ENCODE peak calls at places on chromosomes 16 and 17, in five cellular contexts. One of them, this sample, is unnamed.

GRCh38 chr17:47857551-47858410 is 6.8 kb upstream of the SP6 start:
- DNase-seq in GM12878: no peak
- DNase-seq in K562: no peak
- DNase-seq in SK-N-SH: no peak
- DNase-seq in HCT116: no peak
- DNase-seq in this sample: no peak

GRCh38 chr17:79936661-79937434 is 97.6 kb upstream of the CBX4 start:
- DNase-seq in GM12878: no peak
- DNase-seq in K562: no peak
- DNase-seq in SK-N-SH: no peak
- DNase-seq in HCT116: no peak
- DNase-seq in this sample: no peak

GRCh38 chr17:21378553-21378952 is 2.4 kb downstream of the KCNJ12 start:
- DNase-seq in GM12878: no peak
- DNase-seq in K562: no peak
- DNase-seq in SK-N-SH: no peak
- DNase-seq in HCT116: no peak
- DNase-seq in this sample: no peak

GRCh38 chr17:8572767-8573166 is 57.8 kb downstream of the MYH10 start:
- DNase-seq in GM12878: no peak
- DNase-seq in K562: no peak
- DNase-seq in SK-N-SH: no peak
- DNase-seq in HCT116: no peak
- DNase-seq in this sample: no peak

GRCh38 chr16:48022496-48022895 is 133.3 kb downstream of the ABCC12 start:
- DNase-seq in GM12878: no peak
- DNase-seq in K562: no peak
- DNase-seq in SK-N-SH: no peak
- DNase-seq in HCT116: no peak
- DNase-seq in this sample: no peak

GRCh38 chr17:68627956-68628355 is 26.8 kb upstream of the FAM20A start:
- DNase-seq in GM12878: no peak
- DNase-seq in K562: no peak
- DNase-seq in SK-N-SH: no peak
- DNase-seq in HCT116: no peak
- DNase-seq in this sample: no peak

GRCh38 chr17:43475494-43476089 is 8.2 kb upstream of the DHX8 start:
- DNase-seq in GM12878: no peak
- DNase-seq in K562: no peak
- DNase-seq in SK-N-SH: no peak
- DNase-seq in HCT116: no peak
- DNase-seq in this sample: no peak

GRCh38 chr17:51046527-51047384 is 73.9 kb downstream of the SPAG9 start:
- DNase-seq in GM12878: no peak
- DNase-seq in K562: peak; percentile 18
- DNase-seq in SK-N-SH: peak; percentile 84
- DNase-seq in HCT116: no peak
- DNase-seq in this sample: peak; percentile 13

GRCh38 chr17:78682363-78682762 is 99.7 kb downstream of the CYTH1 start:
- DNase-seq in GM12878: no peak
- DNase-seq in K562: no peak
- DNase-seq in SK-N-SH: no peak
- DNase-seq in HCT116: no peak
- DNase-seq in this sample: no peak

GRCh38 chr17:51263001-51263400 is 2.7 kb downstream of the UTP18 start:
- DNase-seq in GM12878: no peak
- DNase-seq in K562: no peak
- DNase-seq in SK-N-SH: no peak
- DNase-seq in HCT116: no peak
- DNase-seq in this sample: no peak

GRCh38 chr16:53881371-53881770 is 177.4 kb downstream of the FTO start:
- DNase-seq in GM12878: no peak
- DNase-seq in K562: peak; percentile 7
- DNase-seq in SK-N-SH: no peak
- DNase-seq in HCT116: peak; percentile 44
- DNase-seq in this sample: peak; percentile 87

GRCh38 chr16:11687606-11688519 is 19.6 kb downstream of the SNN start:
- DNase-seq in GM12878: no peak
- DNase-seq in K562: no peak
- DNase-seq in SK-N-SH: no peak
- DNase-seq in HCT116: no peak
- DNase-seq in this sample: no peak

GRCh38 chr17:50149425-50150353 is 788 bp downstream of the PPP1R9B start:
- DNase-seq in GM12878: no peak
- DNase-seq in K562: peak; percentile 77
- DNase-seq in SK-N-SH: peak; percentile 84
- DNase-seq in HCT116: no peak
- DNase-seq in this sample: no peak

GRCh38 chr16:57041182-57042156 is 50.9 kb upstream of the CPNE2 start:
- DNase-seq in GM12878: peak; percentile 79
- DNase-seq in K562: no peak
- DNase-seq in SK-N-SH: no peak
- DNase-seq in HCT116: no peak
- DNase-seq in this sample: no peak

GRCh38 chr16:23679986-23680336 is 1.3 kb downstream of the PLK1 start:
- DNase-seq in GM12878: no peak
- DNase-seq in K562: no peak
- DNase-seq in SK-N-SH: no peak
- DNase-seq in HCT116: no peak
- DNase-seq in this sample: no peak

GRCh38 chr17:68435876-68436842 is 21.1 kb downstream of the WIPI1 start:
- DNase-seq in GM12878: no peak
- DNase-seq in K562: peak; percentile 87
- DNase-seq in SK-N-SH: peak; percentile 80
- DNase-seq in HCT116: peak; percentile 66
- DNase-seq in this sample: peak; percentile 79

GRCh38 chr17:76076100-76076764 is 1.7 kb downstream of the GALR2 start:
- DNase-seq in GM12878: no peak
- DNase-seq in K562: no peak
- DNase-seq in SK-N-SH: peak; percentile 64
- DNase-seq in HCT116: no peak
- DNase-seq in this sample: no peak

GRCh38 chr16:27363797-27364196 is 38.2 kb upstream of the IL21R start:
- DNase-seq in GM12878: no peak
- DNase-seq in K562: no peak
- DNase-seq in SK-N-SH: no peak
- DNase-seq in HCT116: no peak
- DNase-seq in this sample: no peak

GRCh38 chr17:82932146-82933005 is 92.6 kb upstream of the ZNF750 start:
- DNase-seq in GM12878: no peak
- DNase-seq in K562: no peak
- DNase-seq in SK-N-SH: no peak
- DNase-seq in HCT116: no peak
- DNase-seq in this sample: no peak

GRCh38 chr17:14302421-14303099 is 1.7 kb downstream of the HS3ST3B1 start:
- DNase-seq in GM12878: no peak
- DNase-seq in K562: peak; percentile 83
- DNase-seq in SK-N-SH: peak; percentile 92
- DNase-seq in HCT116: peak; percentile 41
- DNase-seq in this sample: peak; percentile 48

GRCh38 chr17:60161598-60162330 is 12.0 kb downstream of the CA4 start:
- DNase-seq in GM12878: no peak
- DNase-seq in K562: peak; percentile 55
- DNase-seq in SK-N-SH: peak; percentile 73
- DNase-seq in HCT116: no peak
- DNase-seq in this sample: no peak

GRCh38 chr16:1343428-1344242 is 8.0 kb downstream of the TSR3 start:
- DNase-seq in GM12878: no peak
- DNase-seq in K562: no peak
- DNase-seq in SK-N-SH: no peak
- DNase-seq in HCT116: no peak
- DNase-seq in this sample: no peak

GRCh38 chr17:20948984-20949777 is 93.6 kb downstream of the USP22 start:
- DNase-seq in GM12878: no peak
- DNase-seq in K562: peak; percentile 11
- DNase-seq in SK-N-SH: no peak
- DNase-seq in HCT116: no peak
- DNase-seq in this sample: no peak

GRCh38 chr17:7440113-7440822 is 956 bp downstream of the FGF11 start:
- DNase-seq in GM12878: no peak
- DNase-seq in K562: peak; percentile 33
- DNase-seq in SK-N-SH: peak; percentile 93
- DNase-seq in HCT116: no peak
- DNase-seq in this sample: no peak

GRCh38 chr17:34099859-34100258 is 155.2 kb upstream of the CCL2 start:
- DNase-seq in GM12878: no peak
- DNase-seq in K562: no peak
- DNase-seq in SK-N-SH: no peak
- DNase-seq in HCT116: no peak
- DNase-seq in this sample: no peak

GRCh38 chr16:23374721-23375120 is 72.6 kb downstream of the SCNN1B start:
- DNase-seq in GM12878: no peak
- DNase-seq in K562: no peak
- DNase-seq in SK-N-SH: no peak
- DNase-seq in HCT116: no peak
- DNase-seq in this sample: no peak

GRCh38 chr16:14501331-14502255 is 128.5 kb downstream of the PARN start:
- DNase-seq in GM12878: peak; percentile 50
- DNase-seq in K562: peak; percentile 81
- DNase-seq in SK-N-SH: peak; percentile 42
- DNase-seq in HCT116: peak; percentile 67
- DNase-seq in this sample: peak; percentile 92

GRCh38 chr17:64356304-64356686 is 34.4 kb downstream of the PECAM1 start:
- DNase-seq in GM12878: no peak
- DNase-seq in K562: no peak
- DNase-seq in SK-N-SH: no peak
- DNase-seq in HCT116: no peak
- DNase-seq in this sample: no peak

GRCh38 chr17:45688820-45689219 is 95.3 kb upstream of the CRHR1 start:
- DNase-seq in GM12878: no peak
- DNase-seq in K562: no peak
- DNase-seq in SK-N-SH: no peak
- DNase-seq in HCT116: no peak
- DNase-seq in this sample: no peak

GRCh38 chr17:55394357-55395021 is 27.1 kb downstream of the MMD start:
- DNase-seq in GM12878: no peak
- DNase-seq in K562: no peak
- DNase-seq in SK-N-SH: no peak
- DNase-seq in HCT116: no peak
- DNase-seq in this sample: peak; percentile 96

GRCh38 chr17:6666077-6666521 is 14.5 kb downstream of the C17orf100 start:
- DNase-seq in GM12878: no peak
- DNase-seq in K562: peak; percentile 74
- DNase-seq in SK-N-SH: peak; percentile 78
- DNase-seq in HCT116: peak; percentile 81
- DNase-seq in this sample: peak; percentile 78

GRCh38 chr17:43905985-43906852 is 1.1 kb downstream of the MPP2 start:
- DNase-seq in GM12878: no peak
- DNase-seq in K562: no peak
- DNase-seq in SK-N-SH: peak; percentile 89
- DNase-seq in HCT116: no peak
- DNase-seq in this sample: peak; percentile 47

GRCh38 chr16:57986196-57986595 is 14.3 kb downstream of the ZNF319 start:
- DNase-seq in GM12878: no peak
- DNase-seq in K562: no peak
- DNase-seq in SK-N-SH: no peak
- DNase-seq in HCT116: no peak
- DNase-seq in this sample: no peak

DNA sequence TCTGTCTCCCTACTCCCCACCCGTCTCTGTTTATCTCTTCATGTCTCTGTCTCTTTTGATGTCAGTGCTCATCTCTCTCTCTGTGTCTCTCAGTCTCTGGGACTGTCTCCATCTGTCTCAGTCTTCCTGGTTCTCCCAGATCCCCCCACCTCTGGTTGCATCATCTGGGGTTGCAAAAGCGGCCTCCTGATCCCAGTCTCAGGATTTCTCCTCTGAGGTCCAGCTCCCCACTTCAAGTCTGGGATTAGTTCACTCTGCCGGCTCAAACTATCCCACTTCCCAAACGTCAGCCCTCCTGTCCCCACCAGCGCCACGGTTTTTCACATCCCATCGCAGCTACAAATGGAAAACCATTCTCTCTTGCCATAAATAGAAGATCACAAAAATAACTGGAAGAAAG is 9.0 kb downstream of the TEKT5 start:
- DNase-seq in GM12878: no peak
- DNase-seq in K562: no peak
- DNase-seq in SK-N-SH: no peak
- DNase-seq in HCT116: no peak
- DNase-seq in this sample: no peak
- TF ChIP-seq ZBTB33 in GM12878: no peak
- TF ChIP-seq ZBTB33 in K562: no peak
- TF ChIP-seq ZBTB33 in SK-N-SH: no peak
- TF ChIP-seq ZBTB33 in HCT116: no peak
- TF ChIP-seq ZBTB33 in this sample: no peak

GRCh38 chr16:29811170-29811895 is 660 bp upstream of the PRRT2 start:
- DNase-seq in GM12878: peak; percentile 72
- DNase-seq in K562: peak; percentile 94
- DNase-seq in SK-N-SH: peak; percentile 88
- DNase-seq in HCT116: peak; percentile 89
- DNase-seq in this sample: peak; percentile 95
- TF ChIP-seq ZBTB33 in GM12878: no peak
- TF ChIP-seq ZBTB33 in K562: no peak
- TF ChIP-seq ZBTB33 in SK-N-SH: peak; percentile 66
- TF ChIP-seq ZBTB33 in HCT116: no peak
- TF ChIP-seq ZBTB33 in this sample: no peak

GRCh38 chr16:81553080-81553813 is 108.6 kb downstream of the CMIP start:
- DNase-seq in GM12878: no peak
- DNase-seq in K562: no peak
- DNase-seq in SK-N-SH: peak; percentile 48
- DNase-seq in HCT116: no peak
- DNase-seq in this sample: peak; percentile 91
- TF ChIP-seq ZBTB33 in GM12878: no peak
- TF ChIP-seq ZBTB33 in K562: no peak
- TF ChIP-seq ZBTB33 in SK-N-SH: no peak
- TF ChIP-seq ZBTB33 in HCT116: no peak
- TF ChIP-seq ZBTB33 in this sample: peak; percentile 51

GRCh38 chr17:17089796-17090641 is 47.8 kb downstream of the MPRIP start:
- DNase-seq in GM12878: no peak
- DNase-seq in K562: no peak
- DNase-seq in SK-N-SH: no peak
- DNase-seq in HCT116: no peak
- DNase-seq in this sample: no peak

GRCh38 chr17:17091856-17092756 is 49.8 kb downstream of the MPRIP start:
- DNase-seq in GM12878: no peak
- DNase-seq in K562: no peak
- DNase-seq in SK-N-SH: no peak
- DNase-seq in HCT116: no peak
- DNase-seq in this sample: no peak

GRCh38 chr17:17090642-17091103 is 48.4 kb downstream of the MPRIP start:
- DNase-seq in GM12878: no peak
- DNase-seq in K562: no peak
- DNase-seq in SK-N-SH: no peak
- DNase-seq in HCT116: no peak
- DNase-seq in this sample: no peak

GRCh38 chr17:17089206-17089550 is 46.9 kb downstream of the MPRIP start:
- DNase-seq in GM12878: no peak
- DNase-seq in K562: peak; percentile 22
- DNase-seq in SK-N-SH: no peak
- DNase-seq in HCT116: no peak
- DNase-seq in this sample: no peak

DNA sequence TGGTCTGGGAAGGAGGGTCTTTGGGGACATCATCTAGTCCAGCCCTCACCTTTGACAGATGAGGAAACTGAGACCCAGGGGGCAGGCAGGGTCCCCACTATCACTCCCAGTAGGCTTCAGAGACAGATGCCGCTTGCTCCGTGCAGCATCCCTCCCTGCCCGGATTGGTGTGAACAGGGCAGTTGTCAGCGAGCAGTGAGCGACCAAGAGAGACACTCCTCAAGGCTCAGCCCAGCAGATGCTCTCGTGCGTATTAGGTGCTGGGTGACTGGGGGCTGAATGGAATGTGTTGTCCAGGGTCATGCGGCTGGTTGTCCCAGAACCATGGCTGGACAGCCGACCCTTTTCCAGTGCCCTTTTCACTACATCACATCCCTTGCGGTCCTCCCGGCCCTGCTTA is 49.0 kb downstream of the MPRIP start:
- DNase-seq in GM12878: no peak
- DNase-seq in K562: no peak
- DNase-seq in SK-N-SH: no peak
- DNase-seq in HCT116: no peak
- DNase-seq in this sample: no peak
- TF ChIP-seq ZBTB33 in GM12878: no peak
- TF ChIP-seq ZBTB33 in K562: no peak
- TF ChIP-seq ZBTB33 in SK-N-SH: no peak
- TF ChIP-seq ZBTB33 in HCT116: no peak
- TF ChIP-seq ZBTB33 in this sample: no peak

This sample was measured in HepG2.